ENCODE peak calls at places on chromosomes 5 and 9, in four cellular contexts. W is astrocyte of the spinal cord; X is stimulated activated CD4-positive, alpha-beta T cell treated with anti-CD3 and anti-CD28 coated beads, Interleukin-1b, Interleukin-23, amount 100 ng/mL, for 1 hour; H is adipocyte. E is an unnamed sample.

GRCh38 chr5:140555747-140556312 is 1.4 kb downstream of the SRA1 start:
- DNase-seq in X (no peak), W (no peak), H (peak; percentile 24), E (no peak)

GRCh38 chr5:145568581-145568980 is 266.6 kb downstream of the PRELID2 start:
- DNase-seq in H (peak; percentile 50), W (peak; percentile 35), X (no peak), E (peak; percentile 11)

GRCh38 chr5:109939109-109939682 is 249.5 kb downstream of the MAN2A1 start:
- DNase-seq in H (peak; percentile 21), W (peak; percentile 39), X (no peak), E (no peak)

GRCh38 chr5:106677057-106677456 is 993.7 kb downstream of the EFNA5 start:
- DNase-seq in X (no peak), H (no peak), W (no peak), E (no peak)

GRCh38 chr9:720239-720881 is 121.1 kb upstream of the DMRT1 start:
- DNase-seq in X (no peak), W (no peak), H (no peak), E (no peak)

GRCh38 chr5:41246376-41246775 is 33.0 kb upstream of the C6 start:
- DNase-seq in X (no peak), W (peak; percentile 93), H (peak; percentile 55), E (peak; percentile 97)

GRCh38 chr9:37650873-37651768 is at the start of gene FRMPD1:
- DNase-seq in W (peak; percentile 22), H (peak; percentile 75), X (no peak), E (peak; percentile 2)

GRCh38 chr9:4137234-4137633 is 162.6 kb downstream of the GLIS3 start:
- DNase-seq in X (no peak), W (peak; percentile 95), H (peak; percentile 83), E (peak; percentile 98)

GRCh38 chr5:39100851-39101396 is 26.7 kb upstream of the RICTOR start:
- DNase-seq in H (peak; percentile 91), W (peak; percentile 92), X (no peak), E (peak; percentile 91)

GRCh38 chr9:103397868-103398600 is 402.9 kb downstream of the CYLC2 start:
- DNase-seq in X (no peak), W (peak; percentile 57), H (peak; percentile 20), E (peak; percentile 69)

GRCh38 chr9:37950561-37950960 is 46.6 kb upstream of the SLC25A51 start:
- DNase-seq in W (no peak), H (no peak), X (no peak), E (no peak)

GRCh38 chr5:3375586-3376311 is 219.9 kb upstream of the IRX1 start:
- DNase-seq in X (no peak), H (no peak), W (no peak), E (no peak)

GRCh38 chr9:87604886-87605588 is 107.4 kb downstream of the DAPK1 start:
- DNase-seq in W (no peak), X (no peak), H (no peak), E (no peak)

GRCh38 chr9:98980291-98980690 is 36.6 kb downstream of the COL15A1 start:
- DNase-seq in X (no peak), W (no peak), H (no peak), E (no peak)

GRCh38 chr9:7216004-7216821 is 458.4 kb downstream of the KDM4C start:
- DNase-seq in H (no peak), X (no peak), W (peak; percentile 27), E (peak; percentile 49)

GRCh38 chr9:4155224-4156026 is 144.4 kb downstream of the GLIS3 start:
- DNase-seq in W (no peak), H (no peak), X (no peak), E (no peak)